ENCODE peak calls at places on chromosomes 11 and 22, in eight cellular contexts. R, H, Z, F, E, I, Y and N are unnamed samples.

GRCh38 chr11:127567237-127567932 is 566.8 kb upstream of the KIRREL3 start:
- DNase-seq in Z (no peak), R (no peak), F (no peak), E (no peak), H (no peak), Y (no peak), I (no peak), N (no peak)

GRCh38 chr11:127816959-127817358 is 770.4 kb downstream of the ETS1 start:
- DNase-seq in I (no peak), F (no peak), H (no peak), R (no peak), Y (no peak), Z (no peak), E (no peak), N (no peak)

GRCh38 chr11:17208257-17208999 is 642 bp upstream of the PIK3C2A start:
- DNase-seq in Z (peak; percentile 68), Y (no peak), I (peak; percentile 68), R (peak; percentile 92), F (peak; percentile 66), H (peak; percentile 84), E (no peak), N (peak; percentile 63)

GRCh38 chr11:70233511-70233919 is 30.4 kb downstream of the FADD start:
- DNase-seq in I (peak; percentile 69), R (no peak), Y (no peak), H (no peak), F (peak; percentile 100), Z (no peak), E (no peak), N (no peak)

GRCh38 chr11:92667446-92668165 is 301.8 kb upstream of the MTNR1B start:
- DNase-seq in F (no peak), Z (no peak), I (no peak), H (no peak), Y (no peak), E (no peak), R (no peak), N (no peak)

GRCh38 chr11:131616456-131616855 is 246.0 kb downstream of the NTM start:
- DNase-seq in R (no peak), Y (no peak), I (no peak), Z (no peak), E (no peak), F (no peak), H (no peak), N (no peak)

GRCh38 chr22:49976439-49977175 is 16.0 kb downstream of the PIM3 start:
- DNase-seq in Y (no peak), H (no peak), F (no peak), Z (no peak), I (no peak), R (no peak), E (peak; percentile 17), N (no peak)

GRCh38 chr11:134516529-134516928 is 104.5 kb upstream of the B3GAT1 start:
- DNase-seq in Z (no peak), Y (peak; percentile 30), F (no peak), E (peak; percentile 63), H (no peak), R (no peak), I (no peak), N (no peak)

GRCh38 chr11:115462004-115462541 is 42.1 kb downstream of the CADM1 start:
- DNase-seq in I (no peak), H (no peak), Y (no peak), R (no peak), Z (peak; percentile 8), E (no peak), F (no peak), N (no peak)

GRCh38 chr22:28799834-28800307 is 498 bp downstream of the XBP1 start:
- DNase-seq in Y (peak; percentile 85), Z (peak; percentile 51), R (peak; percentile 70), H (peak; percentile 92), F (peak; percentile 35), E (no peak), I (peak; percentile 73), N (peak; percentile 69)

GRCh38 chr11:121936375-121936774 is 179.6 kb downstream of the BLID start:
- DNase-seq in F (peak; percentile 4), H (no peak), Z (no peak), Y (no peak), R (no peak), E (no peak), I (no peak), N (no peak)

GRCh38 chr11:103484545-103484944 is 375.3 kb downstream of the DYNC2H1 start:
- DNase-seq in H (no peak), I (no peak), R (no peak), F (no peak), Y (no peak), E (no peak), Z (no peak), N (no peak)

GRCh38 chr22:38830026-38830844 is 13.6 kb downstream of the NPTXR start:
- DNase-seq in I (no peak), R (no peak), Y (peak; percentile 27), F (no peak), E (peak; percentile 57), Z (no peak), H (no peak), N (no peak)

GRCh38 chr11:27600656-27601055 is 94.1 kb upstream of the LIN7C start:
- DNase-seq in F (no peak), H (no peak), Y (no peak), Z (no peak), E (no peak), R (no peak), I (no peak), N (no peak)

GRCh38 chr11:69382131-69383128 is 88.5 kb downstream of the MYEOV start:
- DNase-seq in I (peak; percentile 43), E (peak; percentile 76), H (peak; percentile 76), R (peak; percentile 93), F (peak; percentile 35), Y (peak; percentile 64), Z (no peak), N (no peak)

GRCh38 chr11:128525411-128526243 is 61.7 kb downstream of the ETS1 start:
- DNase-seq in F (peak; percentile 86), H (no peak), R (no peak), E (no peak), I (no peak), Z (no peak), Y (no peak), N (no peak)

GRCh38 chr11:76610871-76611475 is 59.6 kb downstream of the LRRC32 start:
- DNase-seq in Y (no peak), R (no peak), Z (peak; percentile 49), I (no peak), E (no peak), H (peak; percentile 75), F (no peak), N (no peak)
- TF ChIP-seq CTCF in Y (no peak), R (no peak), Z (no peak), I (no peak), E (peak; percentile 38), H (no peak), F (no peak), N (no peak)

DNA sequence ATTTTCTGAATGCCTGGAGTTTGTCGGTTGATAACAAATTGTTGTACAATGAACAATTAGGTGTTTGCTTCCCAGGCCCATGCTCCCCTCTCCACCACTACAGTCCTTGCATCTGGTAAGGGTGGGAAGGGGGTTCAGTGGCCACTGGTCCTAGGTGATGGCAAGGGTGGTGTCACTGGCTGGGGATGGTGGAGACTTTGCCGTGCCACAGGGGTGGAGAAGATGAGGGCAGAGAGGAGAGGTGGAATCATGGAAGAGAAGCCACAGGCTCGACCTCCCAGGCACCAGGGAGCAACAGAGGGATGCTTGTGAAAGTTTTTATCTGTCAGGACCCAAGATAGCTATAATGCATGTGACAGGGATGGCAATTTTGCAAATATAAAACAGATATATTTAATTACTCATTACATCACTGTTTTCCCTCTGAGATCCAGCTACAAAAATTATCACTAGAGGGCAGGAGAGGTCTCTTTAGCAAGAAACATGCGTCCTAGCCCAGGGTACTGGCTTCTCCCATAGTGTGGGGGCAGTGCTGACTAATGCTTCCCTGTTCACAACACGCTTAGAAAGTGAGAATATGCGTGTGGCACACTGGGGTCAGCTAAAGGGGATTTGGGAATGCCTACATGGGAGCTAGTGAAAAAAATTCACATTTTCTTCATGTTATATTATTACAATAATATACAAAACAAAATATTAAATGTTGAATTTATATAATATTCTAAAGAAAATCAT is 49.0 kb upstream of the AMPD3 start:
- DNase-seq in H (peak; percentile 42), I (peak; percentile 92), E (no peak), F (peak; percentile 87), Y (peak; percentile 70), R (peak; percentile 80), Z (peak; percentile 58), N (peak; percentile 62)
- TF ChIP-seq CTCF in H (peak; percentile 86), I (peak; percentile 74), E (peak; percentile 90), F (peak; percentile 70), Y (peak; percentile 78), R (peak; percentile 81), Z (peak; percentile 16), N (peak; percentile 41)

GRCh38 chr11:57641011-57641410 is 8.7 kb downstream of the YPEL4 start:
- DNase-seq in F (no peak), Z (no peak), R (peak; percentile 41), I (peak; percentile 51), H (no peak), E (no peak), Y (no peak), N (no peak)
- TF ChIP-seq CTCF in F (no peak), Z (no peak), R (peak; percentile 47), I (peak; percentile 45), H (peak; percentile 25), E (no peak), Y (peak; percentile 5), N (no peak)

GRCh38 chr11:57336111-57336666 is 497 bp upstream of the SSRP1 start:
- DNase-seq in H (no peak), Y (no peak), I (no peak), F (no peak), R (no peak), Z (no peak), E (no peak), N (no peak)

GRCh38 chr11:57332694-57333440 is 2.8 kb downstream of the SSRP1 start:
- DNase-seq in Y (peak; percentile 42), I (no peak), H (no peak), F (no peak), Z (no peak), E (no peak), R (no peak), N (no peak)

GRCh38 chr11:57335023-57335342 is 709 bp downstream of the SSRP1 start:
- DNase-seq in E (no peak), R (no peak), Z (no peak), Y (no peak), I (no peak), F (no peak), H (no peak), N (no peak)

GRCh38 chr11:57338152-57338551 is at the start of gene P2RX3:
- DNase-seq in E (no peak), Z (no peak), I (no peak), F (no peak), R (no peak), H (no peak), Y (no peak), N (no peak)

DNA sequence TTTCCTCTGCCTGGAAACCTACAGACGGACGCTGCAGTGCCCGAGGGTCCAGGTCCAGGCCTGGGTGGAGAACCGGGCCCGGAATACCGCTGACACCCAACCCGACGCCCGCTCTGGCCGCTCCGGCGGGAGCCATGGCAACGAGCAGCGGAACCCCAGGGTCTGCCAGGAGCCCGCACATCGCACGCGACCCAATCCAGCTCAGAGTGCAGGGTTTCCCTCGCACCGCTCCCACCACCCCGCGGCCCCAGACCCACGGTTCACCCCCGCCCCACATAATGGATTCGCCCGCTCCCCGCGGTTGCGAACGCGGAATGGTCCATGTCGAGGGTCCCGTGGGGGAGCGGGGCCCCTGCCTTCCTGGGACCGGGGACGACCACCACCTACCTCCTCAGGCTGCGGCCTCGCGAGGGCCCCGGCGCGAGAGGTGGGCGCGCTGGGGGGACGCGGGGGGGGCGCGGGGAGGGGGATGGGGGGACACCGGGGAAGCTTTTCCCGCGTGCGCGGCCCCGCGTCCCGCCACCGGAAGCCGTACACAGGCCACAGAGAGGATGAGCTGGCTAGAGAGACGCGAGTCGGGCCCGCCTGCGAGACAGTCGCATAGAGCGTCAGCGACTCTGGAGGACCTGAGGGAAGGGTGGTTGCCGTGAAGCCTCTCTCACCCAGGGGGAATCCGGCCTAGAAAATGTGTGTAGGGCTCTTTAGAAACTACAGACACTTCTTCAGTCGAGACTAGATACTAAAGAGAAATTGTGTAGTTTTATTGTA is at the start of gene SSRP1:
- DNase-seq in F (peak; percentile 92), E (no peak), H (peak; percentile 94), Z (peak; percentile 85), I (peak; percentile 88), R (peak; percentile 90), Y (peak; percentile 94), N (peak; percentile 69)
- TF ChIP-seq CTCF in F (peak; percentile 9), E (peak; percentile 39), H (no peak), Z (no peak), I (no peak), R (no peak), Y (no peak), N (no peak)